ENCODE peak calls at places on chromosomes 11 and 22, in seven cellular contexts. C, M, S, N, B, U and E are unnamed samples. For H3K4me1, the result is how much of the 10 kb centered on the place peaks cover.

GRCh38 chr11:7609521-7609920 is 63.8 kb downstream of the CYB5R2 start:
- DNase-seq in N (no peak), M (no peak), B (no peak), C (no peak), U (no peak), S (no peak), E (no peak)

GRCh38 chr11:64562723-64563351 is 28.2 kb upstream of the SLC22A12 start:
- DNase-seq in C (peak), M (no peak), N (no peak), S (no peak), U (no peak), B (no peak), E (no peak)

GRCh38 chr11:132055296-132055695 is 684.9 kb downstream of the NTM start:
- DNase-seq in M (no peak), C (no peak), U (no peak), N (no peak), S (no peak), B (no peak), E (no peak)

GRCh38 chr22:23509571-23510302 is 70.4 kb downstream of the IGLL1 start:
- DNase-seq in N (peak), C (no peak), U (no peak), S (peak), B (no peak), M (no peak), E (no peak)

GRCh38 chr22:45923812-45924211 is 53.1 kb downstream of the WNT7B start:
- DNase-seq in N (no peak), B (no peak), C (no peak), U (no peak), M (no peak), S (no peak), E (no peak)

GRCh38 chr11:14306481-14306880 is 52.5 kb downstream of the RRAS2 start:
- DNase-seq in S (no peak), N (no peak), B (no peak), M (no peak), U (no peak), C (no peak), E (no peak)

GRCh38 chr11:75445315-75445953 is 12.4 kb upstream of the KLHL35 start:
- DNase-seq in U (peak), C (peak), B (peak), M (peak), N (peak), S (peak), E (peak)

GRCh38 chr22:41668971-41669911 is 19.4 kb downstream of the SNU13 start:
- DNase-seq in N (peak), M (peak), B (no peak), C (no peak), U (no peak), S (no peak), E (no peak)

GRCh38 chr11:74662487-74663103 is 68.6 kb downstream of the CHRDL2 start:
- DNase-seq in S (no peak), B (no peak), C (no peak), M (no peak), U (no peak), N (no peak), E (no peak)

GRCh38 chr22:19430890-19431541 is 517 bp downstream of the HIRA start:
- DNase-seq in N (peak), B (peak), M (no peak), C (no peak), S (peak), U (peak), E (peak)

GRCh38 chr11:63763506-63764200 is 4.9 kb downstream of the ZFTA start:
- DNase-seq in M (no peak), S (peak), U (peak), N (peak), B (peak), C (peak), E (no peak)

GRCh38 chr11:33892906-33893594 is 1.2 kb upstream of the LMO2 start:
- DNase-seq in S (no peak), C (no peak), N (no peak), B (no peak), M (no peak), U (no peak), E (no peak)

GRCh38 chr11:93131709-93132108 is 66.1 kb downstream of the SLC36A4 start:
- DNase-seq in S (peak), M (no peak), C (no peak), B (no peak), N (peak), U (no peak), E (no peak)

GRCh38 chr22:25085930-25086901 is 113.4 kb upstream of the CRYBB3 start:
- DNase-seq in B (peak), C (peak), U (peak), S (peak), N (peak), M (no peak), E (peak)

GRCh38 chr11:2142762-2143202 is 3.6 kb upstream of the IGF2 start:
- DNase-seq in M (no peak), C (no peak), N (no peak), S (no peak), U (no peak), B (no peak), E (no peak)

GRCh38 chr22:39129081-39129480 is 23.4 kb downstream of the CBX7 start:
- DNase-seq in M (no peak), C (no peak), N (no peak), U (no peak), S (no peak), B (peak), E (no peak)

GRCh38 chr11:623999-624704 is 603 bp downstream of the CDHR5 start:
- DNase-seq in C (no peak), B (peak), U (no peak), M (no peak), S (no peak), N (no peak), E (no peak)

GRCh38 chr22:36221799-36222751 is 17.3 kb downstream of the APOL2 start:
- DNase-seq in N (peak), S (peak), M (peak), C (no peak), B (peak), U (peak), E (no peak)

GRCh38 chr22:30826670-30827355 is 132.1 kb downstream of the OSBP2 start:
- DNase-seq in M (no peak), S (no peak), U (no peak), C (no peak), N (no peak), B (no peak), E (peak)

GRCh38 chr11:95688501-95689222 is 100.9 kb downstream of the FAM76B start:
- DNase-seq in B (no peak), U (no peak), S (no peak), N (peak), C (no peak), M (no peak), E (no peak)

GRCh38 chr11:112238041-112238440 is 11.8 kb downstream of the PTS start:
- DNase-seq in B (no peak), S (no peak), U (no peak), N (no peak), M (no peak), C (no peak), E (no peak)

GRCh38 chr22:48089601-48090331 is 1327.3 kb downstream of the TBC1D22A start:
- DNase-seq in M (no peak), N (no peak), S (peak), B (peak), U (peak), C (peak), E (no peak)

GRCh38 chr11:842370-843002 is at the start of the genes POLR2L and TSPAN4:
- DNase-seq in M (no peak), B (peak), N (peak), C (peak), S (peak), U (peak), E (no peak)

GRCh38 chr11:124812876-124813275 is 12.7 kb upstream of the MSANTD2 start:
- DNase-seq in N (peak), U (no peak), M (no peak), S (peak), C (no peak), B (no peak), E (no peak)

GRCh38 chr11:63508009-63508408 is 2.1 kb downstream of the LGALS12 start:
- DNase-seq in N (no peak), B (peak), M (peak), S (peak), C (no peak), U (peak), E (no peak)

GRCh38 chr11:67507242-67507890 is 596 bp downstream of the CDK2AP2 start:
- DNase-seq in M (no peak), C (peak), N (no peak), S (peak), B (peak), U (no peak), E (no peak)
- H3K4me1 ChIP-seq in M (under half), C (under half), N (under half), S (under half), B (under half), U (under half), E (under half)

DNA sequence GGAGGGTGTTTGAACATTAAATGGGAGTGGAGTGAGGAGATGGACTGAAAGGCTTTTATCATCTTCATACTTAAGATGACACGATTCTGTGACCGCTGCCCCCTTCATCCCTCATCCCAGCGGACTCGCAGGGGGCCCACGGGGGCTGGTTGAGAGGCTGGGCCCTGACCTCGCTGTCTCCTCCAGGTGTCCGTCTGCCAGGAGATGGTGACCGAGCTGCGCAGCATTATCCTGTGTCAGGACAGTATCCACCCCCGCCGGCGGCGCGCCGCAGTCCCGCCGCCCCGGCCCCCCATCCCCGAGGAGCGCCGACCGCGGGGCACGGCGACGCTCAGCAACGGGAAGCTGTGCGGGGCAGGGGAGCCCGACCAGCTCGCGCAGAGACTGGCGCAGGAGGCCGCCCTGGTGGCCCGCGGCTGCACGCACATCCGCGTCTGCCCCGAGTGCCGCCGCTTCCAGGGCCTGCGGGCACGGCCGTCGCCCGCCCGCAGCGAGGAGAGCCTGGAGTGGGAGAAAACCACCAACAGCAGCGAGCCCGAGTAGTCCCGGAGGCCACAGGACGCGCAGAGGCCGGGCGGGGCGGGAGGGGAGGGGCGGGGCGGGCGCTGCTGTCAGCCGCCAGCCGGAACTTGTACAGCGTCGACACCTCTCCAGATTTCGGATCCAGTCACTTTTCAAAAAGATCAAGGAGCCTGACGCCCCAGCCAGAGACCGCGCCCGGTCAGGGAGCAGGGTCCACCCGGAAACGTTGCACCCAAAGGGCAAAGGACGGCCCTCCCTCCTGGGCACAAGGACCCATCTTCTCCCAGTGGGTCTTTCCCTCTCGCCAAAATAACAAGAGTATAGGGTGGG is 38.0 kb upstream of the TBCEL start:
- DNase-seq in M (no peak), U (peak), B (peak), S (peak), N (peak), C (no peak), E (peak)
- TF ChIP-seq CTCF in M (peak), U (peak), B (peak), S (peak), N (peak), C (peak), E (peak)

DNA sequence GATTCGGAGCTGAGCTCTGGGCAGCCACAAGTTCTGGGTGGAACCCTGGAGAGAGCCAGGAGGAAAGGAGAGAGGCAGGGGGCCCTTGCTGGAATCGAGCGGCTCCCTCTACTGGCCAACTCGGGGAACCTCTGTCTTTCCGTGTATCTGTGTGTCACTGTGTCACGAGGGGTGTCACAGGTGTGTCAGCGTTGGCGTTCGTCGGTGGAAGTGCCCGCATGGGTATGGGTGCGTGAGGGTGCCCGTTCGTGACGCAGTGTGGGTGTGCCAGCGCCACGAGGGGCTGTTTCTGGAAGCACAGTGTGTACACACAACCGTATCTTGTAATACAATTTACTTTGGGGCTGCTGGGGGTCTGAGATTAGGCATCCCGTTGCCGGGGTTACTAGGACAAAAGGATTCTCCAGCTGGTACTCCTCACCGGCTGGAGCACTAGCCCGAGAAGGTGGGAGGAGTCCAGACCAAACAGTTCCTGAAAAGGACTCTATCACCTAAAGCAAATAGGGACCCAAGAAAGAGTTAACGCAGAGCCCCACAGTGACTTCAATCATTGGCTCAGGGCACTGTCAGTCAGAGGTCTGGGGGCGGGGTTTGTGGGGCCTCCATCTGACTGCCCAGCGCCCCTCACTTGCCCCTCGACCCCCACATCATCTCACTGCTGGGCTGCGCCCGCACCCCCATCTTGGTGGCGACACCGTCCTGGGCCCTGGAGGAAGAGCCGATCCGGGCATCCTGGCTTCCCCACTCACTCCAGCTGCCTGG is 2.6 kb upstream of the BCL9L start:
- DNase-seq in M (peak), U (peak), S (peak), C (peak), B (peak), N (peak), E (peak)
- H3K4me1 ChIP-seq in M (under half), U (under half), S (under half), C (under half), B (under half), N (under half), E (under half)

DNA sequence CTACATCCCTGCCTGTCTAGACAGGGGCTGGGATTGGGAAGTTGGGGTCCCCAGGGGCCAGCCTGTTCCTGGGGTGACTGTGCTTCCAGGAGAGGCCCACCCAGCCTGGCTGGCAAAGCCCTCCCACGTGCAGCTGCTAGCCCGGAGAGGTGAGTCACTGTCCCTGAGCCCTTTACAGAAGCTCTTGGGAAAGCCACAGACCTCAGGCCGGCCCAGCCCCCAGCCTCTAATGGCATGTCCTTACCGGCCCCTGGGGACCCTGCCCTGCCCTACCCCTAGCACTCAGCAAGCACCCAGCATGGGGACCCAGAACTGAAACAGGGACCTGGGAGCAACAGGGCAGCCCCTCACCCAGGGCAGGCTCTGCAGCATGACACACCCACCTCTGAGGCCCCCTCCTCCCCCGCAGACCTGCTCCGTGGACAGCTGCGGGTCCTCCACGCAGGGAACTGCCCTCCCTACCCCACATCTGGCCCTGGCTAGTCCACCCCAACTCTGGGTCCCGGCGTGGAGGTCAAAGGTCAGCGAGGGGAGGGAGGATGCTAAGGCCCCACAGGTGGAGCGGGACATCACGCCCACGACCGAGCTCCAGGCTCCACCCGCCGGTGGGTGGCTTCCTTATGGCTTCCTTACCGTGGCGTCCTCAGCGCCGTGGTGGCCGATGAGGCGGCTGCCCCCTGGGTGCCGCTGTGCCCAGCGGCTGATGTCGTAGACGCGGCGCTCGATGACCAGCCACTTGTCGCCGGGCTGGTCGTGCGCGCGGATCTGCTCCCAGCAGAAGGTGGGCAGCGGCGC is 612 bp downstream of the FADS3 start:
- DNase-seq in N (peak), B (peak), S (no peak), C (peak), U (peak), M (no peak), E (peak)
- TF ChIP-seq CTCF in N (no peak), B (no peak), S (peak), C (no peak), U (no peak), M (no peak), E (peak)

GRCh38 chr11:133906241-133906640 is 50.5 kb downstream of the IGSF9B start:
- DNase-seq in C (no peak), S (no peak), B (no peak), U (no peak), N (no peak), M (no peak), E (no peak)
- H3K4me1 ChIP-seq in C (under half), S (under half), B (under half), U (under half), N (under half), M (under half), E (under half)

GRCh38 chr11:62391642-62392425 is 27.0 kb upstream of the SCGB1A1 start:
- DNase-seq in N (no peak), M (no peak), B (no peak), S (no peak), U (no peak), C (no peak), E (no peak)
- TF ChIP-seq CTCF in N (no peak), M (peak), B (no peak), S (peak), U (no peak), C (no peak), E (no peak)